ENCODE peak calls at places on chromosomes 6 and 20, in seven cellular contexts. N, G, V, F, L, B and T are unnamed samples. For H3K4me1, the result is how much of the 10 kb centered on the place peaks cover.

GRCh38 chr6:66926060-66926459 is 1219.0 kb upstream of the EYS start:
- DNase-seq in F (no peak), L (no peak), V (no peak), B (no peak), N (no peak), G (no peak), T (no peak)

GRCh38 chr6:99822741-99823512 is 171.1 kb downstream of the MCHR2 start:
- DNase-seq in L (no peak), F (peak), V (no peak), B (no peak), N (peak), G (no peak), T (peak)

GRCh38 chr6:3640868-3641267 is 110.6 kb downstream of the PXDC1 start:
- DNase-seq in F (no peak), V (no peak), N (no peak), G (no peak), L (no peak), B (no peak), T (no peak)

GRCh38 chr6:132763269-132763668 is 5.6 kb upstream of the VNN2 start:
- DNase-seq in B (no peak), G (no peak), F (no peak), V (no peak), N (no peak), L (no peak), T (peak)

GRCh38 chr6:90406142-90406794 is 109.6 kb upstream of the BACH2 start:
- DNase-seq in L (no peak), G (no peak), V (no peak), N (no peak), B (no peak), F (no peak), T (no peak)

GRCh38 chr6:33592595-33593413 is 12.7 kb upstream of the BAK1 start:
- DNase-seq in G (peak), L (no peak), B (no peak), F (no peak), N (no peak), V (no peak), T (peak)

GRCh38 chr6:99522531-99522930 is 7.3 kb upstream of the USP45 start:
- DNase-seq in V (peak), F (no peak), N (no peak), B (no peak), L (no peak), G (no peak), T (no peak)

GRCh38 chr20:1685304-1686052 is 27.9 kb upstream of the SIRPG start:
- DNase-seq in G (no peak), L (no peak), N (no peak), V (no peak), F (no peak), B (no peak), T (no peak)

GRCh38 chr20:15619816-15620215 is 953.4 kb downstream of the KIF16B start:
- DNase-seq in L (no peak), N (no peak), V (no peak), F (no peak), G (no peak), B (no peak), T (no peak)

DNA sequence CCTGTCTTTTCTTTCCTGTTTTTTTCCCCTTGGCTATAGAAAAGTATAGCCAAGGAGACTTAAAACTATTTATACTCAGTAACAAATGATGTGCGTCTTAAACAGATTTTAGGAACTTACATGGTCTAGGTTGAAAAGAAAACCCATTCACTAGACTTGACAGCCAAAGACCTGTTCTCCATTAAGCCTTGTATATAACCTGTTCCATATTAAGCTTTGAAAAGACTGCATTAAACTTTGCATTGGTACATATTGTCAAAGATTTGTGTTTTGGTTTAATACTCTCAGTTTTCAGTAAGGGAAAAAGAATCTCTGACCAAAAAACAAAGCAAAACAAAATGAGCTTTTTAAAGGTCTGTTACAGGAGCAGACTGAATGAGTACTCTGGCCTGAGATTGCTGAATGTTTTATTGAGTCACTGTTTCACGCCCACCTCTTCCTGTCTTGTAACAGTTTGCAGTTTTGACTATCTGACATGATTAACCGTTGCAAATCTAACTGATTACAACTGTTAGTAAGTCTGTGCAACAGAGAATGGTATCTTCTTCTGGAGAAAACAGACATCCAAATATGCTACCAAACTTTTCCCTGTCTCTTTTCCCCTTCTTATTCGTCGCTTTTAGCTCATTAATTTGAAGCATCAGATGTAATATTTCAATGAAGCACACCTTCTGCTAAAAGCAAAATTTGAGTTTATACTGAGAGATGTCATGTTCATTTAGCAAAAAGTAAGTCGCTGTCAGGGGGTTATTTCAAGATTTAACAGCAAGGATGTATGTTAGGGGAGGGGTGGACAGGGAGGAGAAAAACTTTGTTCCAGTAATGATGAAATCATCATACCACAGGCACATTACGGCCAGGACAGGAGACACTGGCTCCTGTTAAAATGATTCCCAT is 59.1 kb upstream of the SUPT3H start:
- DNase-seq in V (no peak), B (no peak), G (no peak), F (no peak), L (no peak), N (no peak), T (no peak)
- H3K4me1 ChIP-seq in V (under half), B (under half), G (under half), F (under half), L (under half), N (under half), T (under half)

GRCh38 chr6:47241742-47242482 is 67.8 kb downstream of the TNFRSF21 start:
- DNase-seq in N (no peak), L (no peak), G (no peak), V (no peak), F (no peak), B (no peak), T (no peak)

GRCh38 chr6:47235964-47236760 is 73.5 kb downstream of the TNFRSF21 start:
- DNase-seq in N (peak), F (peak), G (no peak), B (no peak), L (no peak), V (no peak), T (no peak)

GRCh38 chr6:47242483-47243386 is 67.0 kb downstream of the TNFRSF21 start:
- DNase-seq in N (peak), L (no peak), G (peak), F (peak), V (peak), B (peak), T (no peak)

GRCh38 chr6:47238456-47238995 is 71.2 kb downstream of the TNFRSF21 start:
- DNase-seq in B (no peak), V (no peak), F (peak), G (no peak), N (no peak), L (no peak), T (no peak)

DNA sequence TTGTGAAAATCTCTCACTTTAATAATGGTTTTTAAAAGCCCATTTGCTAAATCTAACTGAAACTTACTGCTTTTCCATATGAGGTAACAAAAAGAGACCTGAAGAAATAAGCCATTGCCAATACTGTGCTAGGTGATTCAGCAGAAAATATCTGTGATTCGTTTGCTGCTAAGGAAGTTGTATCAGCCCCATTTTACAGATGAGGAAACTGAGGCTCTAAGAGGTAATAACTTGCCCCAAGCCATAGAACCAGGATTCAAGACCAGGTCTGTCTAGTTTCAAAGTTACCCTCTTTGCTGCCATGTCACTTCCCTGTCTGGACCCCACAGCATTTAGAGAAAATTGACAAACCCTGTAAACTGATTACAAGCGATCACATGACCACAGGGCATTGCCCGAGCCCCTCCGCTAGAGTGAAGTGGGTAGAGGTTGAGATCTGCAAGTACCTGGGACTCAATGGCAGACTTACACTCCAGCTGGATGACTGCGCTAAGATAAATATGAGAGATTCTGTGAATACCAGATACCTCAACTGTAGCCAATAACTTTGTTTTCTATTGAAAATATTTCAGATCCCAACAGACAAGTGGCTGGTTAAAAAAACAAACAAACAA is 69.3 kb downstream of the TNFRSF21 start:
- DNase-seq in L (no peak), B (no peak), V (no peak), F (peak), N (no peak), G (no peak), T (no peak)
- H3K4me1 ChIP-seq in L (under half), B (under half), V (under half), F (half or more), N (under half), G (under half), T (under half)

GRCh38 chr6:56804996-56805395 is 149.9 kb upstream of the BEND6 start:
- DNase-seq in B (no peak), N (no peak), F (no peak), G (no peak), V (no peak), L (no peak), T (no peak)
- H3K4me1 ChIP-seq in B (under half), N (under half), F (under half), G (under half), V (half or more), L (under half), T (under half)

GRCh38 chr6:16737389-16737788 is 23.9 kb downstream of the ATXN1 start:
- DNase-seq in V (no peak), B (no peak), N (no peak), F (no peak), G (no peak), L (no peak), T (no peak)
- H3K4me1 ChIP-seq in V (half or more), B (under half), N (under half), F (under half), G (under half), L (under half), T (under half)

GRCh38 chr20:17610566-17611289 is 40.9 kb downstream of the DSTN start:
- DNase-seq in L (peak), V (no peak), F (no peak), B (peak), G (peak), N (no peak), T (peak)
- H3K4me1 ChIP-seq in L (under half), V (under half), F (under half), B (under half), G (under half), N (half or more), T (under half)

GRCh38 chr6:105757512-105758200 is 328.5 kb upstream of the PRDM1 start:
- DNase-seq in F (no peak), L (no peak), B (no peak), V (no peak), G (no peak), N (no peak), T (no peak)
- H3K4me1 ChIP-seq in F (under half), L (under half), B (under half), V (under half), G (under half), N (under half), T (under half)

GRCh38 chr6:149446791-149447376 is 37.9 kb downstream of the ZC3H12D start:
- DNase-seq in B (peak), V (no peak), N (no peak), L (no peak), G (peak), F (no peak), T (no peak)
- H3K4me1 ChIP-seq in B (under half), V (under half), N (under half), L (under half), G (under half), F (under half), T (under half)

GRCh38 chr6:158847786-158848185 is 28.6 kb upstream of the EZR start:
- DNase-seq in V (no peak), B (no peak), F (no peak), L (no peak), N (no peak), G (no peak), T (no peak)
- H3K4me1 ChIP-seq in V (under half), B (under half), F (under half), L (under half), N (under half), G (under half), T (under half)

GRCh38 chr20:33649201-33649631 is 12.9 kb upstream of the C20orf144 start:
- DNase-seq in F (peak), V (peak), L (no peak), B (no peak), N (no peak), G (peak), T (no peak)

GRCh38 chr20:33650753-33651561 is 11.2 kb upstream of the C20orf144 start:
- DNase-seq in G (no peak), B (no peak), F (no peak), V (no peak), N (no peak), L (no peak), T (no peak)

GRCh38 chr20:33651562-33652048 is 10.5 kb upstream of the C20orf144 start:
- DNase-seq in L (no peak), G (no peak), B (no peak), N (no peak), V (no peak), F (no peak), T (no peak)

GRCh38 chr20:33648396-33649004 is 13.6 kb upstream of the C20orf144 start:
- DNase-seq in F (no peak), N (no peak), L (no peak), B (no peak), G (no peak), V (no peak), T (no peak)

GRCh38 chr20:33650111-33650752 is 11.9 kb upstream of the C20orf144 start:
- DNase-seq in G (no peak), N (no peak), L (no peak), B (no peak), V (no peak), F (no peak), T (no peak)
- H3K4me1 ChIP-seq in G (under half), N (under half), L (under half), B (under half), V (under half), F (under half), T (under half)